ENCODE peak calls at places on chromosomes 13 and 19, in five cellular contexts. X is NCI-H146, C is aorta, F is OCI-LY7, N is astrocyte. Y is an unnamed sample.

GRCh38 chr13:79226938-79227337 is 179.1 kb downstream of the RBM26 start:
- DNase-seq in X (peak), C (no peak), F (no peak), N (no peak), Y (no peak)

GRCh38 chr13:42355118-42355840 is 83.3 kb downstream of the AKAP11 start:
- DNase-seq in X (no peak), C (no peak), F (no peak), N (no peak), Y (no peak)

GRCh38 chr19:18699403-18700054 is 16.0 kb downstream of the CRTC1 start:
- DNase-seq in X (no peak), C (no peak), F (peak), N (no peak), Y (no peak)

GRCh38 chr13:112140366-112140765 is 73.4 kb downstream of the SOX1 start:
- DNase-seq in X (no peak), C (no peak), F (no peak), N (no peak), Y (no peak)

GRCh38 chr19:58554494-58555368 is at the start of gene CHMP2A:
- DNase-seq in X (no peak), C (peak), F (peak), N (peak), Y (peak)

GRCh38 chr19:5534787-5535586 is 32.8 kb downstream of the TINCR start:
- DNase-seq in X (no peak), C (no peak), F (peak), N (no peak), Y (no peak)

GRCh38 chr19:370641-371330 is 26.2 kb upstream of the MIER2 start:
- DNase-seq in X (no peak), C (peak), F (no peak), N (no peak), Y (no peak)

GRCh38 chr19:48900477-48901452 is 653 bp downstream of the NUCB1 start:
- DNase-seq in X (no peak), C (no peak), F (peak), N (peak), Y (no peak)

GRCh38 chr13:27775943-27776342 is 16.3 kb upstream of the GSX1 start:
- DNase-seq in X (no peak), C (no peak), F (no peak), N (no peak), Y (no peak)

GRCh38 chr13:40651866-40652587 is 14.4 kb downstream of the FOXO1 start:
- DNase-seq in X (no peak), C (no peak), F (peak), N (no peak), Y (no peak)

GRCh38 chr19:17726136-17726741 is 7.0 kb downstream of the MAP1S start:
- DNase-seq in X (no peak), C (no peak), F (no peak), N (no peak), Y (no peak)

GRCh38 chr13:75904012-75904411 is 267.9 kb downstream of the LMO7 start:
- DNase-seq in X (peak), C (no peak), F (no peak), N (no peak), Y (no peak)

GRCh38 chr13:20824762-20825161 is 51.0 kb upstream of the EEF1AKMT1 start:
- DNase-seq in X (no peak), C (no peak), F (no peak), N (peak), Y (no peak)

GRCh38 chr19:12885749-12886706 is 973 bp downstream of the KLF1 start:
- DNase-seq in X (peak), C (no peak), F (no peak), N (no peak), Y (no peak)

GRCh38 chr19:6723108-6723618 is 2.7 kb upstream of the C3 start:
- DNase-seq in X (no peak), C (peak), F (no peak), N (peak), Y (no peak)

GRCh38 chr13:72383646-72384045 is 343.8 kb downstream of the MZT1 start:
- DNase-seq in X (no peak), C (no peak), F (no peak), N (no peak), Y (no peak)

GRCh38 chr19:21434516-21434915 is 37.6 kb downstream of the ZNF493 start:
- DNase-seq in X (no peak), C (no peak), F (no peak), N (no peak), Y (no peak)

Y was measured in LNCaP clone FGC.